ENCODE peak calls at places on chromosome 12, in five cellular contexts. E is GM12878, H is A549, K is HepG2, F is K562. Q is an unnamed sample.

GRCh38 chr12:111330800-111331752 is 37.8 kb downstream of the PHETA1 start:
- DNase-seq in H (peak), F (peak), K (peak), E (no peak), Q (no peak)

GRCh38 chr12:108633534-108634224 is at the start of gene SELPLG:
- DNase-seq in E (peak), F (peak), H (no peak), K (no peak), Q (no peak)

GRCh38 chr12:124680863-124681778 is 113.7 kb upstream of the NCOR2 start:
- DNase-seq in K (peak), E (peak), F (peak), H (peak), Q (no peak)

GRCh38 chr12:10406725-10407124 is 2.8 kb downstream of the KLRC4 start:
- DNase-seq in E (no peak), K (no peak), H (no peak), F (no peak), Q (no peak)

GRCh38 chr12:47977046-47977771 is 13.8 kb downstream of the TMEM106C start:
- DNase-seq in E (no peak), K (no peak), F (no peak), H (no peak), Q (no peak)

GRCh38 chr12:6322969-6323339 is 12.5 kb downstream of the PLEKHG6 start:
- DNase-seq in K (no peak), F (no peak), E (no peak), H (no peak), Q (no peak)

GRCh38 chr12:82608706-82609105 is 78.0 kb upstream of the TMTC2 start:
- DNase-seq in K (no peak), E (no peak), H (no peak), F (no peak), Q (no peak)

GRCh38 chr12:68423175-68423574 is 91.0 kb upstream of the MDM1 start:
- DNase-seq in F (no peak), K (no peak), H (no peak), E (no peak), Q (no peak)

GRCh38 chr12:121494093-121494787 is 86.6 kb downstream of the KDM2B start:
- DNase-seq in K (no peak), F (peak), H (peak), E (no peak), Q (peak)

GRCh38 chr12:114767906-114768697 is 84.1 kb upstream of the TBX3 start:
- DNase-seq in F (no peak), H (no peak), K (peak), E (no peak), Q (no peak)

GRCh38 chr12:120650249-120650690 is 9.8 kb downstream of the CABP1 start:
- DNase-seq in E (no peak), F (no peak), K (no peak), H (no peak), Q (no peak)

GRCh38 chr12:53743277-53744129 is 8.3 kb downstream of the CISTR start:
- DNase-seq in K (peak), H (peak), E (no peak), F (peak), Q (peak)

GRCh38 chr12:45381351-45381750 is 165.5 kb downstream of the ANO6 start:
- DNase-seq in H (no peak), F (no peak), E (no peak), K (no peak), Q (no peak)

GRCh38 chr12:101599771-101600486 is 5.2 kb downstream of the MYBPC1 start:
- DNase-seq in H (no peak), F (no peak), K (peak), E (no peak), Q (no peak)

GRCh38 chr12:69240625-69240984 is 1.2 kb downstream of the CPSF6 start:
- DNase-seq in E (no peak), H (peak), K (no peak), F (peak), Q (no peak)

DNA sequence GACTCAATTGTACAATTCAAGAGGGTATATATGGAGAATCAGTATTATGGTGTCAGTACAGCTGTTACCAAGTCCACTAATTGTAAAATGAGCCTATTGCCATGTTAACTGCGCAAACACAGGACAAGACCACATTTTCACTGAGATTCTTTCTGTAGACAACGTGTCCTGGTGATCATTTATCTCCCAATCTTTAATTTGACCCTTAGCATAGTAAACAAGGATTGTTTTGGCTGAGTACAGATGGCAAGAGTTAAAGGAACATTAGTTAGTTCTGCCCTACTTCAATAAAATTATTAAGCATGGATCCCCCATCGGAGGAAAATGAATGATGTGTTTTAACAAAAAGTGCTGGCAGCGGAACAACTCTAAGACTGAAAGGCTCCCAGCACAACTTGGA is 36.1 kb downstream of the SLC15A5 start:
- DNase-seq in H (no peak), K (no peak), E (no peak), F (no peak), Q (no peak)
- TF ChIP-seq HDAC2 in H (no peak), K (no peak), E (no peak), F (no peak), Q (no peak)

GRCh38 chr12:89098390-89099102 is 253.8 kb downstream of the DUSP6 start:
- DNase-seq in H (no peak), E (no peak), F (no peak), K (no peak), Q (peak)
- TF ChIP-seq HDAC2 in H (no peak), E (no peak), F (no peak), K (no peak), Q (no peak)

GRCh38 chr12:62694632-62695031 is 228.0 kb downstream of the MON2 start:
- DNase-seq in F (no peak), K (no peak), E (no peak), H (no peak), Q (no peak)
- TF ChIP-seq HDAC2 in F (no peak), K (no peak), E (no peak), H (no peak), Q (no peak)

DNA sequence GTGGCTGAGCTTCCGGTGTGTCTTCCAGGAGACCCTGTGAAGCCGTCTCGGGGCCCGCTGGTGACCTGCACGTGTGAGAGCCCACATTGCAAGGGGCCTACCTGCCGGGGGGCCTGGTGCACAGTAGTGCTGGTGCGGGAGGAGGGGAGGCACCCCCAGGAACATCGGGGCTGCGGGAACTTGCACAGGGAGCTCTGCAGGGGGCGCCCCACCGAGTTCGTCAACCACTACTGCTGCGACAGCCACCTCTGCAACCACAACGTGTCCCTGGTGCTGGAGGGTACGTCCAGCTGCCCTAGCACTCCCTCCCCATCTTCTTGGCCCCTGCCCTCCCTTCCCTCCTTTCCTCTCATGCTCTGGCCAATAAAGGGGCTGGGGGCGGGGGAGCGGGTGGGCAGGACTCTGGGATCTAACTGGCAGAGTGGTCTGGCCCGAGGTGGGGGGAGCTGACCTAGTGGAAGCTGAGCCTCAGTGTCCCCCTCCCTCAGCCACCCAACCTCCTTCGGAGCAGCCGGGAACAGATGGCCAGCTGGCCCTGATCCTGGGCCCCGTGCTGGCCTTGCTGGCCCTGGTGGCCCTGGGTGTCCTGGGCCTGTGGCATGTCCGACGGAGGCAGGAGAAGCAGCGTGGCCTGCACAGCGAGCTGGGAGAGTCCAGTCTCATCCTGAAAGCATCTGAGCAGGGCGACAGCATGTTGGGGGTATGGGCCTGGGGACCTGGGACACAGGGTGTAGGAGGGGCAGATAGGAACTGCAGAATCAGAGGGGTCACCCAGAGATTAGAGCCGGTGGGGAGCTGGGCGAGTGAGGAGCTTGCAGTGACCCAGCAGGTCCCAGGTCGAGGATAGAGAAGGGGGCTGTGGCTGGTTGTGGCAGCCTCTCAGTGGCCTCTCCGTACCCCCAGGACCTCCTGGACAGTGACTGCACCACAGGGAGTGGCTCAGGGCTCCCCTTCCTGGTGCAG is 6.0 kb downstream of the ACVRL1 start:
- DNase-seq in F (peak), H (no peak), E (no peak), K (no peak), Q (no peak)
- TF ChIP-seq HDAC2 in F (no peak), H (no peak), E (no peak), K (no peak), Q (no peak)

GRCh38 chr12:50060120-50060468 is 2.7 kb downstream of the ASIC1 start:
- DNase-seq in H (no peak), K (no peak), E (no peak), F (no peak), Q (no peak)

GRCh38 chr12:50059440-50060119 is 2.2 kb downstream of the ASIC1 start:
- DNase-seq in F (no peak), H (no peak), E (no peak), K (no peak), Q (no peak)

GRCh38 chr12:50057896-50058670 is 687 bp downstream of the ASIC1 start:
- DNase-seq in H (no peak), K (no peak), E (no peak), F (no peak), Q (peak)

GRCh38 chr12:50057000-50057841 is at the start of gene ASIC1:
- DNase-seq in H (peak), F (peak), E (no peak), K (no peak), Q (no peak)

DNA sequence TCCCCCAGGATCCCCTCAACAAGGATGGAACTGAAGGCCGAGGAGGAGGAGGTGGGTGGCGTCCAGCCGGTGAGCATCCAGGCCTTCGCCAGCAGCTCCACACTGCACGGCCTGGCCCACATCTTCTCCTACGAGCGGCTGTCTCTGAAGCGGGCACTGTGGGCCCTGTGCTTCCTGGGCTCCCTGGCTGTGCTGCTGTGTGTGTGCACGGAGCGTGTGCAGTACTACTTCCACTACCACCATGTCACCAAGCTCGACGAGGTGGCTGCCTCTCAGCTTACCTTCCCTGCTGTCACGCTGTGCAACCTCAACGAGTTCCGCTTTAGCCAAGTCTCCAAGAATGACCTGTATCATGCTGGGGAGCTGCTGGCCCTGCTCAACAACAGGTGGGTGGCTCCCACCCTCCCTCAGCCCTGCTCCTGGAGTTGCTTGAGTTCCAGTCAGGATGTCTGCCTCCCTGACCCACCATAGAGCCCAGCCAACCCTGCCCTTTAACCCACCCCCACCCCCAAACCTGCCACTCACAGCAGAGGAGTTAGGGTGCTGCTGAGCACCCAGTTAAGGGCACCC is 1.4 kb downstream of the ASIC1 start:
- DNase-seq in H (no peak), F (no peak), E (no peak), K (no peak), Q (no peak)
- TF ChIP-seq HDAC2 in H (no peak), F (no peak), E (no peak), K (no peak), Q (no peak)

GRCh38 chr12:127678945-127679344 is 588.0 kb upstream of the TMEM132C start:
- DNase-seq in K (no peak), E (no peak), F (no peak), H (no peak), Q (no peak)

GRCh38 chr12:127680516-127680915 is 586.5 kb upstream of the TMEM132C start:
- DNase-seq in E (no peak), H (no peak), K (no peak), F (no peak), Q (no peak)

GRCh38 chr12:127675936-127676335 is 591.0 kb upstream of the TMEM132C start:
- DNase-seq in H (no peak), F (no peak), K (no peak), E (no peak), Q (no peak)

GRCh38 chr12:127681151-127681754 is 585.7 kb upstream of the TMEM132C start:
- DNase-seq in H (no peak), E (no peak), K (no peak), F (no peak), Q (no peak)

DNA sequence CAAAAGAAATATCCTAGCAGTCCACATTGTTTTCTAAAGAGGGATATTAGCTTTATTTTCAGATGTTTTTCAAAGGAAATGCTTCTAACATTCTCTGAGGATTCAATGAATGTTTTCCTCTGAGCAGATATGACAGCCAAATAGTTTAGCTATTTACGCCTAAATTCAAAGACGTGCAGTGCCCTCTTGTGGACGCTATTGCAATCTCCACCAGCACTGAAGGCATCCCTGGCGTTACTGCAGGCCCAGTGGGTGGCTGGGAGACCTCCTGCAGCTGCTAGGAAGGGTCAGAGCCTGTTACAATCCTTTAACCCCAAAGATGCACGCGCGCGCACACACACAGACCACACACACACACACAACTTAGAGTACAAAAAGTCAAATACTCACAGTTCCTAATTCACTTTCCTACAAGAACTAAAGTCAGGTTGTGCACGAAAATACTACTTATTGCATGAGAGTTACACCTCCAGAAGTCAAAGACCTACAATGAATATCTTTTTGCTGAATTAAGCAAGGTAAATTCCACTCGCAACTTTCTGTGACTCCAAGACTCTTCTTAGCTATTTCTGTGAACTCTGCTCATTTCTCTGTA is 589.3 kb upstream of the TMEM132C start:
- DNase-seq in H (peak), E (no peak), F (peak), K (peak), Q (peak)
- TF ChIP-seq HDAC2 in H (no peak), E (no peak), F (no peak), K (no peak), Q (no peak)

GRCh38 chr12:2168808-2169207 is 116.0 kb downstream of the CACNA1C start:
- DNase-seq in E (no peak), F (no peak), H (no peak), K (peak), Q (no peak)
- TF ChIP-seq HDAC2 in E (no peak), F (no peak), H (no peak), K (peak), Q (no peak)

DNA sequence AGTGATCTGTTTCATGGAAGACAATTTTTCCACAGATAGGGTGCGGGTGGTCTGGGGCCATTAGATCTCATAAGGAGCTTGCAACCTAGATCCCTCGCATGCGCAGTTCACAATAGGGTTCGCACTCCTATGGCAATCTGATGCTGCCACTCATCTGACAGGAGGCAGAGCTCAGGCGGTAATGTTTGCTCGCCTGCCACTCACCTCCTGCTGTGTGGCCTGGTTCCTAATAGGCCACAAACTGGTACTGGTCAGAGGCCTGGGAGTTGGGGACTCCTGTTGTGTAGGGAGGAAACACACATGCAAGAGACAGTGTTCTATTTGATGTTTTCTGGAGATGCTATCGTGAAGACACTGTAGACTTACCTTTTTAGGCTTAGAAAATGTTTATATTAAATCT is 77.0 kb upstream of the FGD4 start:
- DNase-seq in H (no peak), E (no peak), F (no peak), K (no peak), Q (no peak)
- TF ChIP-seq HDAC2 in H (no peak), E (no peak), F (no peak), K (no peak), Q (no peak)

GRCh38 chr12:93459992-93460391 is 7.3 kb upstream of the MRPL42 start:
- DNase-seq in H (no peak), E (no peak), K (no peak), F (no peak), Q (no peak)

GRCh38 chr12:93459097-93459496 is 8.2 kb upstream of the MRPL42 start:
- DNase-seq in E (no peak), K (no peak), F (no peak), H (no peak), Q (no peak)

GRCh38 chr12:93456077-93456476 is 11.2 kb upstream of the MRPL42 start:
- DNase-seq in F (no peak), E (no peak), H (no peak), K (no peak), Q (no peak)

GRCh38 chr12:93461503-93461902 is 5.8 kb upstream of the MRPL42 start:
- DNase-seq in H (no peak), E (no peak), F (peak), K (no peak), Q (no peak)

GRCh38 chr12:93460882-93461281 is 6.4 kb upstream of the MRPL42 start:
- DNase-seq in E (no peak), K (no peak), H (no peak), F (no peak), Q (no peak)
- TF ChIP-seq HDAC2 in E (no peak), K (no peak), H (no peak), F (no peak), Q (no peak)

Q was measured in H1.